ENCODE peak calls at places on chromosome 1, in five cellular contexts. Y, X, T, V and D are unnamed samples.

GRCh38 chr1:245578751-245579150 is 424.0 kb downstream of the KIF26B start:
- DNase-seq in Y (no peak), X (no peak), T (no peak), V (no peak), D (no peak)

GRCh38 chr1:209443361-209443931 is 140.1 kb upstream of the CAMK1G start:
- DNase-seq in Y (no peak), X (no peak), T (no peak), V (no peak), D (no peak)

GRCh38 chr1:183808296-183809027 is 3.5 kb downstream of the RGL1 start:
- DNase-seq in Y (no peak), X (no peak), T (no peak), V (no peak), D (no peak)

GRCh38 chr1:114345930-114346479 is 165.0 kb downstream of the TRIM33 start:
- DNase-seq in Y (peak), X (no peak), T (no peak), V (no peak), D (peak)

GRCh38 chr1:147338571-147338970 is 96.1 kb downstream of the CHD1L start:
- DNase-seq in Y (no peak), X (no peak), T (no peak), V (no peak), D (no peak)

GRCh38 chr1:201138311-201138840 is 11.4 kb upstream of the ASCL5 start:
- DNase-seq in Y (no peak), X (no peak), T (peak), V (no peak), D (no peak)

GRCh38 chr1:211305044-211305443 is 21.6 kb upstream of the TRAF5 start:
- DNase-seq in Y (no peak), X (no peak), T (no peak), V (no peak), D (no peak)

GRCh38 chr1:109621402-109622101 is 1.9 kb downstream of the AMPD2 start:
- DNase-seq in Y (no peak), X (no peak), T (no peak), V (no peak), D (no peak)

GRCh38 chr1:150577557-150578277 is 1.7 kb downstream of the MCL1 start:
- DNase-seq in Y (no peak), X (no peak), T (no peak), V (no peak), D (no peak)

GRCh38 chr1:56477164-56478111 is 101.9 kb downstream of the PLPP3 start:
- DNase-seq in Y (peak), X (no peak), T (no peak), V (no peak), D (peak)

GRCh38 chr1:115274467-115274866 is 63.6 kb downstream of the NGF start:
- DNase-seq in Y (no peak), X (no peak), T (no peak), V (no peak), D (no peak)

GRCh38 chr1:203797948-203798347 is 2.5 kb downstream of the ZBED6 start:
- DNase-seq in Y (no peak), X (no peak), T (no peak), V (no peak), D (no peak)

GRCh38 chr1:227816750-227817446 is 1.4 kb downstream of the PRSS38 start:
- DNase-seq in Y (no peak), X (no peak), T (no peak), V (no peak), D (no peak)

GRCh38 chr1:18599096-18599495 is 31.6 kb upstream of the PAX7 start:
- DNase-seq in Y (peak), X (no peak), T (no peak), V (no peak), D (no peak)

GRCh38 chr1:194225781-194226180 is 1039.4 kb upstream of the B3GALT2 start:
- DNase-seq in Y (no peak), X (no peak), T (no peak), V (no peak), D (no peak)

GRCh38 chr1:215192306-215192705 is 109.8 kb downstream of the KCNK2 start:
- DNase-seq in Y (no peak), X (no peak), T (no peak), V (no peak), D (no peak)

GRCh38 chr1:231200417-231201031 is 38.7 kb downstream of the TRIM67 start:
- DNase-seq in Y (no peak), X (no peak), T (no peak), V (no peak), D (no peak)

GRCh38 chr1:107404756-107405155 is 263.9 kb downstream of the NTNG1 start:
- DNase-seq in Y (no peak), X (no peak), T (no peak), V (no peak), D (no peak)

GRCh38 chr1:228798047-228798446 is 62.8 kb downstream of the RHOU start:
- DNase-seq in Y (no peak), X (no peak), T (no peak), V (no peak), D (no peak)

GRCh38 chr1:30818568-30819243 is 61.1 kb upstream of the LAPTM5 start:
- DNase-seq in Y (no peak), X (no peak), T (no peak), V (no peak), D (no peak)

GRCh38 chr1:108636876-108637275 is 24.0 kb downstream of the HENMT1 start:
- DNase-seq in Y (no peak), X (no peak), T (no peak), V (no peak), D (no peak)

GRCh38 chr1:163085041-163085903 is 16.1 kb downstream of the RGS4 start:
- DNase-seq in Y (no peak), X (no peak), T (no peak), V (no peak), D (no peak)

GRCh38 chr1:10610901-10611600 is 136.3 kb downstream of the PEX14 start:
- DNase-seq in Y (no peak), X (no peak), T (no peak), V (no peak), D (no peak)

GRCh38 chr1:247332215-247332900 is 691 bp upstream of the ZNF496 start:
- DNase-seq in Y (peak), X (peak), T (peak), V (peak), D (peak)

GRCh38 chr1:171653796-171654704 is 1.6 kb upstream of the MYOC start:
- DNase-seq in Y (peak), X (no peak), T (no peak), V (no peak), D (peak)